ENCODE peak calls at places on chromosomes 11 and 22, in five cellular contexts. One of them, this sample, is unnamed.

GRCh38 chr22:39724390-39724789 is 153.8 kb downstream of the CACNA1I start:
- DNase-seq in endothelial cell: no peak
- DNase-seq in activated CD4-positive, CD25-positive, alpha-beta regulatory T cell treated with anti-CD3 and anti-CD28 coated beads, Interleukin-2, amount 50 U/mL, for 72 hours: peak; percentile 21
- DNase-seq in WERI-Rb-1: no peak
- DNase-seq in substantia nigra: no peak
- DNase-seq in this sample: no peak

GRCh38 chr11:46590740-46591606 is 2.9 kb downstream of the AMBRA1 start:
- DNase-seq in endothelial cell: no peak
- DNase-seq in activated CD4-positive, CD25-positive, alpha-beta regulatory T cell treated with anti-CD3 and anti-CD28 coated beads, Interleukin-2, amount 50 U/mL, for 72 hours: no peak
- DNase-seq in WERI-Rb-1: no peak
- DNase-seq in substantia nigra: no peak
- DNase-seq in this sample: no peak

GRCh38 chr11:61657566-61657965 is 22.6 kb upstream of the DAGLA start:
- DNase-seq in endothelial cell: no peak
- DNase-seq in activated CD4-positive, CD25-positive, alpha-beta regulatory T cell treated with anti-CD3 and anti-CD28 coated beads, Interleukin-2, amount 50 U/mL, for 72 hours: no peak
- DNase-seq in WERI-Rb-1: no peak
- DNase-seq in substantia nigra: no peak
- DNase-seq in this sample: no peak

GRCh38 chr11:125591659-125592304 is 870 bp upstream of the STT3A start:
- DNase-seq in endothelial cell: peak; percentile 45
- DNase-seq in activated CD4-positive, CD25-positive, alpha-beta regulatory T cell treated with anti-CD3 and anti-CD28 coated beads, Interleukin-2, amount 50 U/mL, for 72 hours: peak; percentile 51
- DNase-seq in WERI-Rb-1: peak; percentile 10
- DNase-seq in substantia nigra: no peak
- DNase-seq in this sample: peak; percentile 62

GRCh38 chr11:118245946-118246562 is 6.1 kb downstream of the MPZL3 start:
- DNase-seq in endothelial cell: no peak
- DNase-seq in activated CD4-positive, CD25-positive, alpha-beta regulatory T cell treated with anti-CD3 and anti-CD28 coated beads, Interleukin-2, amount 50 U/mL, for 72 hours: no peak
- DNase-seq in WERI-Rb-1: no peak
- DNase-seq in substantia nigra: no peak
- DNase-seq in this sample: no peak

GRCh38 chr22:37428649-37429586 is 1.6 kb upstream of the ELFN2 start:
- DNase-seq in endothelial cell: peak; percentile 77
- DNase-seq in activated CD4-positive, CD25-positive, alpha-beta regulatory T cell treated with anti-CD3 and anti-CD28 coated beads, Interleukin-2, amount 50 U/mL, for 72 hours: peak; percentile 61
- DNase-seq in WERI-Rb-1: peak; percentile 76
- DNase-seq in substantia nigra: peak; percentile 15
- DNase-seq in this sample: peak; percentile 83

GRCh38 chr11:64976651-64977050 is 4.7 kb upstream of the MAJIN start:
- DNase-seq in endothelial cell: no peak
- DNase-seq in activated CD4-positive, CD25-positive, alpha-beta regulatory T cell treated with anti-CD3 and anti-CD28 coated beads, Interleukin-2, amount 50 U/mL, for 72 hours: no peak
- DNase-seq in WERI-Rb-1: no peak
- DNase-seq in substantia nigra: no peak
- DNase-seq in this sample: no peak

GRCh38 chr11:122727101-122727929 is 71.8 kb downstream of the UBASH3B start:
- DNase-seq in endothelial cell: no peak
- DNase-seq in activated CD4-positive, CD25-positive, alpha-beta regulatory T cell treated with anti-CD3 and anti-CD28 coated beads, Interleukin-2, amount 50 U/mL, for 72 hours: no peak
- DNase-seq in WERI-Rb-1: no peak
- DNase-seq in substantia nigra: no peak
- DNase-seq in this sample: no peak

GRCh38 chr22:23213581-23214341 is 33.5 kb downstream of the BCR start:
- DNase-seq in endothelial cell: no peak
- DNase-seq in activated CD4-positive, CD25-positive, alpha-beta regulatory T cell treated with anti-CD3 and anti-CD28 coated beads, Interleukin-2, amount 50 U/mL, for 72 hours: no peak
- DNase-seq in WERI-Rb-1: no peak
- DNase-seq in substantia nigra: no peak
- DNase-seq in this sample: no peak

GRCh38 chr11:47104337-47104950 is 72.2 kb downstream of the ARFGAP2 start:
- DNase-seq in endothelial cell: no peak
- DNase-seq in activated CD4-positive, CD25-positive, alpha-beta regulatory T cell treated with anti-CD3 and anti-CD28 coated beads, Interleukin-2, amount 50 U/mL, for 72 hours: no peak
- DNase-seq in WERI-Rb-1: no peak
- DNase-seq in substantia nigra: no peak
- DNase-seq in this sample: no peak

GRCh38 chr11:101428918-101429317 is 154.9 kb downstream of the TRPC6 start:
- DNase-seq in endothelial cell: no peak
- DNase-seq in activated CD4-positive, CD25-positive, alpha-beta regulatory T cell treated with anti-CD3 and anti-CD28 coated beads, Interleukin-2, amount 50 U/mL, for 72 hours: no peak
- DNase-seq in WERI-Rb-1: no peak
- DNase-seq in substantia nigra: no peak
- DNase-seq in this sample: no peak

GRCh38 chr11:67178878-67179277 is 59.8 kb downstream of the KDM2A start:
- DNase-seq in endothelial cell: no peak
- DNase-seq in activated CD4-positive, CD25-positive, alpha-beta regulatory T cell treated with anti-CD3 and anti-CD28 coated beads, Interleukin-2, amount 50 U/mL, for 72 hours: no peak
- DNase-seq in WERI-Rb-1: no peak
- DNase-seq in substantia nigra: no peak
- DNase-seq in this sample: no peak

GRCh38 chr11:120977470-120977869 is 46.4 kb upstream of the TBCEL start:
- DNase-seq in endothelial cell: no peak
- DNase-seq in activated CD4-positive, CD25-positive, alpha-beta regulatory T cell treated with anti-CD3 and anti-CD28 coated beads, Interleukin-2, amount 50 U/mL, for 72 hours: no peak
- DNase-seq in WERI-Rb-1: no peak
- DNase-seq in substantia nigra: no peak
- DNase-seq in this sample: no peak

GRCh38 chr11:21888814-21889213 is 304.1 kb upstream of the ANO5 start:
- DNase-seq in endothelial cell: no peak
- DNase-seq in activated CD4-positive, CD25-positive, alpha-beta regulatory T cell treated with anti-CD3 and anti-CD28 coated beads, Interleukin-2, amount 50 U/mL, for 72 hours: no peak
- DNase-seq in WERI-Rb-1: no peak
- DNase-seq in substantia nigra: no peak
- DNase-seq in this sample: no peak

GRCh38 chr11:31582697-31583096 is 73.1 kb downstream of the ELP4 start:
- DNase-seq in endothelial cell: no peak
- DNase-seq in activated CD4-positive, CD25-positive, alpha-beta regulatory T cell treated with anti-CD3 and anti-CD28 coated beads, Interleukin-2, amount 50 U/mL, for 72 hours: no peak
- DNase-seq in WERI-Rb-1: no peak
- DNase-seq in substantia nigra: no peak
- DNase-seq in this sample: no peak

GRCh38 chr11:2653930-2654739 is 45.7 kb downstream of the KCNQ1OT1 start:
- DNase-seq in endothelial cell: no peak
- DNase-seq in activated CD4-positive, CD25-positive, alpha-beta regulatory T cell treated with anti-CD3 and anti-CD28 coated beads, Interleukin-2, amount 50 U/mL, for 72 hours: no peak
- DNase-seq in WERI-Rb-1: peak; percentile 64
- DNase-seq in substantia nigra: no peak
- DNase-seq in this sample: peak; percentile 25

GRCh38 chr11:68441466-68442230 is 18.9 kb upstream of the PPP6R3 start:
- DNase-seq in endothelial cell: no peak
- DNase-seq in activated CD4-positive, CD25-positive, alpha-beta regulatory T cell treated with anti-CD3 and anti-CD28 coated beads, Interleukin-2, amount 50 U/mL, for 72 hours: no peak
- DNase-seq in WERI-Rb-1: no peak
- DNase-seq in substantia nigra: no peak
- DNase-seq in this sample: peak; percentile 83

GRCh38 chr11:12288934-12289666 is 88.3 kb upstream of the PARVA start:
- DNase-seq in endothelial cell: no peak
- DNase-seq in activated CD4-positive, CD25-positive, alpha-beta regulatory T cell treated with anti-CD3 and anti-CD28 coated beads, Interleukin-2, amount 50 U/mL, for 72 hours: no peak
- DNase-seq in WERI-Rb-1: no peak
- DNase-seq in substantia nigra: no peak
- DNase-seq in this sample: peak; percentile 45